ENCODE peak calls at places on chromosomes 13 and 19, in ten cellular contexts. O, N, E, Q, J, T, L, P, B and R are unnamed samples.

GRCh38 chr13:65677906-65678305 is 1552.2 kb downstream of the PCDH9 start:
- DNase-seq in N (no peak), Q (no peak), O (no peak), T (no peak), B (no peak), L (no peak), E (no peak), J (no peak), P (peak; percentile 60), R (peak; percentile 50)

GRCh38 chr13:113975416-113975815 is 1.5 kb upstream of the C13orf46 start:
- DNase-seq in Q (no peak), T (no peak), B (peak; percentile 33), N (no peak), J (no peak), O (no peak), E (no peak), L (no peak), P (no peak), R (no peak)

GRCh38 chr19:9673912-9674668 is 810 bp downstream of the ZNF562 start:
- DNase-seq in P (peak; percentile 2), L (peak; percentile 11), Q (peak; percentile 41), O (no peak), E (no peak), T (no peak), B (no peak), J (no peak), N (no peak), R (peak; percentile 26)

GRCh38 chr13:112444001-112444311 is 67.8 kb downstream of the SPACA7 start:
- DNase-seq in T (peak; percentile 49), L (peak; percentile 51), E (peak; percentile 75), J (no peak), O (peak; percentile 87), Q (peak; percentile 72), B (peak; percentile 68), N (peak; percentile 55), P (peak; percentile 71), R (peak; percentile 72)

GRCh38 chr19:30679789-30680188 is 307.6 kb downstream of the ZNF536 start:
- DNase-seq in O (no peak), P (no peak), N (no peak), J (no peak), B (no peak), L (no peak), E (no peak), Q (no peak), T (no peak), R (no peak)

GRCh38 chr19:6768236-6768785 is 1.1 kb upstream of the SH2D3A start:
- DNase-seq in P (no peak), J (no peak), O (no peak), T (no peak), E (no peak), N (no peak), L (peak; percentile 30), Q (no peak), B (peak; percentile 52), R (no peak)

GRCh38 chr19:51407631-51408131 is 9.8 kb downstream of the SIGLEC10 start:
- DNase-seq in Q (peak; percentile 63), J (no peak), N (no peak), O (peak; percentile 50), P (peak; percentile 54), T (peak; percentile 59), E (peak; percentile 40), L (peak; percentile 64), B (peak; percentile 74), R (peak; percentile 10)

GRCh38 chr13:34179481-34179880 is 361.5 kb downstream of the RFC3 start:
- DNase-seq in O (no peak), T (no peak), P (peak; percentile 51), J (peak; percentile 92), Q (no peak), E (no peak), N (no peak), L (no peak), B (no peak), R (peak; percentile 23)

GRCh38 chr19:38990949-38991697 is 15.6 kb upstream of the FBXO17 start:
- DNase-seq in J (no peak), B (no peak), L (no peak), E (no peak), P (no peak), T (no peak), Q (peak; percentile 60), O (no peak), N (peak; percentile 10), R (no peak)

GRCh38 chr13:40235160-40235796 is 431.2 kb downstream of the FOXO1 start:
- DNase-seq in E (no peak), P (no peak), B (no peak), N (no peak), L (no peak), Q (peak; percentile 68), O (no peak), T (no peak), J (no peak), R (peak; percentile 81)

GRCh38 chr19:21789761-21790160 is 22.4 kb upstream of the ZNF100 start:
- DNase-seq in L (no peak), T (no peak), P (no peak), Q (no peak), B (no peak), N (no peak), E (no peak), O (no peak), J (no peak), R (no peak)

DNA sequence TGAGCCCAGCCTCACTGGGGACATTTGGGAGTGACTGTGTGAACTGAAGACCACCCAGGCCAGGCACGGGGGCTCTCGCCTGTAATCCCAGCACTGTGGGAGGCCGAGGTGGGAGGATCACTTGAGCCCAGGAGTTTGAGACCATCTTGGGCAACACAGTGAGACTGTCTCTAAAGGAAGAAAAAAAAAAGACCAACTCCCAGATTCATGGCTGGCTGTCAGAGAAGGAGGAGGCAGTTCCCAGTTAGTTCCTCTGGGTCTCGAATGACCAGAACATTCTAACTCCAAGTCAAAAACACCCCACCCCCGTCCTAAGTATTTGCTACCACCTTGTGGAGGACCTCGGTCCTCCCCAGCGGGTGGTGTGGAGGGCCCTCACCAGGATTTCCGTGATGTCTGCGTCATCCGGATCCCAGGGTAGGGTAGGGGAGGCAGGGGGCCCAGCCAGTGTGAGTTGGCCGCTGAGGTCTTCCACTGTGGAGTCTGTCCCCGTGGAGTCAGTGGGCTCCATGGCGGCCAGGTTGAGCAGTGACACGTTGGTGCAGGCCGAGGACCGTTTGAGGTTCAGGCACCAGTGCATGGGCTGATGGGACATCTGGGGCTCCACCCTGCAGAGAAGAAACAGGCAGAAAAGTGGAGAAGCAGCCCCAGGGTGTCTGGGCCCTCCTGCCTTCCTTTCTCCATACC is 1.3 kb downstream of the TSKS start:
- DNase-seq in O (peak; percentile 37), P (peak; percentile 82), E (no peak), B (no peak), T (peak; percentile 54), Q (peak; percentile 31), J (no peak), N (peak; percentile 16), L (no peak), R (peak; percentile 45)
- TF ChIP-seq CTCF in O (peak; percentile 6), P (peak; percentile 49), E (no peak), B (no peak), T (no peak), Q (peak; percentile 46), J (no peak), N (no peak), L (peak; percentile 0), R (no peak)

GRCh38 chr13:30355839-30356238 is 48.5 kb upstream of the KATNAL1 start:
- DNase-seq in L (no peak), E (no peak), J (no peak), O (no peak), Q (no peak), N (no peak), B (no peak), P (no peak), T (no peak), R (no peak)
- H3K4me3 ChIP-seq in L (no peak overlapping the region), E (no peak overlapping the region), J (no peak overlapping the region), O (no peak overlapping the region), Q (no peak overlapping the region), N (no peak overlapping the region), B (no peak overlapping the region), P (no peak overlapping the region), T (no peak overlapping the region), R (no peak overlapping the region)

GRCh38 chr19:57465680-57466381 is 8.9 kb upstream of the VN1R1 start:
- DNase-seq in E (no peak), B (no peak), T (no peak), N (no peak), J (no peak), Q (peak; percentile 76), P (peak; percentile 25), O (no peak), L (peak; percentile 62), R (peak; percentile 10)
- TF ChIP-seq CTCF in E (no peak), B (no peak), T (no peak), N (no peak), J (peak; percentile 19), Q (peak; percentile 90), P (peak; percentile 39), O (peak; percentile 4), L (peak; percentile 46), R (peak; percentile 28)

GRCh38 chr19:41981724-41982123 is 12.3 kb downstream of the ATP1A3 start:
- DNase-seq in L (no peak), T (no peak), P (no peak), B (no peak), O (no peak), E (no peak), N (no peak), Q (no peak), J (no peak), R (no peak)
- H3K4me3 ChIP-seq in L (no peak overlapping the region), T (no peak overlapping the region), P (no peak overlapping the region), B (no peak overlapping the region), O (no peak overlapping the region), E (no peak overlapping the region), N (no peak overlapping the region), Q (no peak overlapping the region), J (no peak overlapping the region), R (no peak overlapping the region)

GRCh38 chr19:19146000-19146608 is 7.8 kb upstream of the TMEM161A start:
- DNase-seq in E (peak; percentile 88), P (peak; percentile 62), O (peak; percentile 72), T (peak; percentile 92), J (no peak), Q (peak; percentile 65), L (peak; percentile 81), B (peak; percentile 94), N (peak; percentile 85), R (peak; percentile 24)
- TF ChIP-seq CTCF in E (peak; percentile 98), P (peak; percentile 91), O (peak; percentile 94), T (peak; percentile 75), J (peak; percentile 95), Q (peak; percentile 81), L (peak; percentile 99), B (peak; percentile 99), N (peak; percentile 98), R (peak; percentile 92)

GRCh38 chr13:69094485-69094884 is 1013.1 kb upstream of the ATXN8OS start:
- DNase-seq in O (no peak), E (no peak), Q (no peak), P (no peak), N (no peak), T (no peak), B (no peak), L (no peak), J (no peak), R (no peak)
- H3K4me3 ChIP-seq in O (no peak overlapping the region), E (no peak overlapping the region), Q (no peak overlapping the region), P (no peak overlapping the region), N (no peak overlapping the region), T (no peak overlapping the region), B (no peak overlapping the region), L (no peak overlapping the region), J (no peak overlapping the region), R (no peak overlapping the region)